ENCODE peak calls at places on chromosomes 12 and 14, in seven cellular contexts. F is neuronal stem cell, Q is IMR-90, N is H1, S is mesenchymal stem cell, M is H9, K is trophoblast cell. G is an unnamed sample.

GRCh38 chr12:54744590-54744989 is 96.4 kb upstream of the DCD start:
- DNase-seq in F (no peak), Q (no peak), N (no peak), S (no peak), M (no peak), K (no peak), G (no peak)

GRCh38 chr12:68521848-68522502 is 88.7 kb upstream of the RAP1B start:
- DNase-seq in F (no peak), Q (no peak), N (no peak), S (no peak), M (no peak), K (no peak), G (no peak)

GRCh38 chr12:71449373-71450070 is 9.9 kb downstream of the LGR5 start:
- DNase-seq in F (no peak), Q (no peak), N (no peak), S (no peak), M (no peak), K (no peak), G (no peak)

GRCh38 chr14:25150934-25151790 is 101.2 kb upstream of the STXBP6 start:
- DNase-seq in F (no peak), Q (peak), N (no peak), S (peak), M (no peak), K (peak), G (peak)

GRCh38 chr14:23071244-23071974 is 14.1 kb upstream of the CDH24 start:
- DNase-seq in F (peak), Q (peak), N (peak), S (peak), M (peak), K (peak), G (peak)

GRCh38 chr12:32024884-32025599 is 65.8 kb downstream of the RESF1 start:
- DNase-seq in F (no peak), Q (no peak), N (no peak), S (no peak), M (no peak), K (no peak), G (no peak)

GRCh38 chr12:32679091-32679909 is at the start of gene DNM1L:
- DNase-seq in F (peak), Q (peak), N (peak), S (peak), M (peak), K (peak), G (peak)

GRCh38 chr14:92755495-92755894 is 7.1 kb upstream of the LGMN start:
- DNase-seq in F (no peak), Q (peak), N (no peak), S (no peak), M (no peak), K (no peak), G (no peak)

GRCh38 chr14:37992489-37992888 is 215.2 kb upstream of the SSTR1 start:
- DNase-seq in F (no peak), Q (no peak), N (no peak), S (no peak), M (no peak), K (no peak), G (no peak)

GRCh38 chr12:46358791-46359666 is 13.5 kb downstream of the SLC38A2 start:
- DNase-seq in F (no peak), Q (no peak), N (no peak), S (no peak), M (no peak), K (no peak), G (peak)

GRCh38 chr12:9083793-9084192 is 31.9 kb downstream of the A2M start:
- DNase-seq in F (no peak), Q (no peak), N (no peak), S (no peak), M (no peak), K (no peak), G (no peak)

GRCh38 chr12:106247731-106248176 is at the start of gene CKAP4:
- DNase-seq in F (peak), Q (peak), N (no peak), S (peak), M (peak), K (peak), G (peak)

GRCh38 chr12:77163068-77163810 is 97.9 kb upstream of the E2F7 start:
- DNase-seq in F (no peak), Q (no peak), N (no peak), S (no peak), M (no peak), K (no peak), G (no peak)

GRCh38 chr12:110373962-110374611 is 29.4 kb downstream of the ANAPC7 start:
- DNase-seq in F (no peak), Q (no peak), N (no peak), S (no peak), M (no peak), K (no peak), G (no peak)

GRCh38 chr12:6372403-6373003 is 2.9 kb downstream of the SCNN1A start:
- DNase-seq in F (no peak), Q (peak), N (no peak), S (peak), M (no peak), K (peak), G (peak)

GRCh38 chr14:99267871-99268775 is 3.9 kb downstream of the BCL11B start:
- DNase-seq in F (no peak), Q (no peak), N (no peak), S (no peak), M (no peak), K (no peak), G (peak)

GRCh38 chr12:5220835-5221234 is 177.2 kb downstream of the KCNA5 start:
- DNase-seq in F (no peak), Q (peak), N (no peak), S (no peak), M (no peak), K (peak), G (peak)

GRCh38 chr12:130859128-130859527 is 12.7 kb upstream of the RAN start:
- DNase-seq in F (no peak), Q (no peak), N (no peak), S (no peak), M (no peak), K (no peak), G (no peak)

GRCh38 chr12:57090924-57091632 is 2.2 kb downstream of the NAB2 start:
- DNase-seq in F (no peak), Q (no peak), N (no peak), S (no peak), M (no peak), K (no peak), G (no peak)

GRCh38 chr12:39620664-39621658 is 1.4 kb upstream of the ABCD2 start:
- DNase-seq in F (no peak), Q (no peak), N (no peak), S (peak), M (no peak), K (no peak), G (peak)

GRCh38 chr14:98906123-98906995 is 365.6 kb downstream of the BCL11B start:
- DNase-seq in F (no peak), Q (no peak), N (no peak), S (no peak), M (no peak), K (no peak), G (peak)

DNA sequence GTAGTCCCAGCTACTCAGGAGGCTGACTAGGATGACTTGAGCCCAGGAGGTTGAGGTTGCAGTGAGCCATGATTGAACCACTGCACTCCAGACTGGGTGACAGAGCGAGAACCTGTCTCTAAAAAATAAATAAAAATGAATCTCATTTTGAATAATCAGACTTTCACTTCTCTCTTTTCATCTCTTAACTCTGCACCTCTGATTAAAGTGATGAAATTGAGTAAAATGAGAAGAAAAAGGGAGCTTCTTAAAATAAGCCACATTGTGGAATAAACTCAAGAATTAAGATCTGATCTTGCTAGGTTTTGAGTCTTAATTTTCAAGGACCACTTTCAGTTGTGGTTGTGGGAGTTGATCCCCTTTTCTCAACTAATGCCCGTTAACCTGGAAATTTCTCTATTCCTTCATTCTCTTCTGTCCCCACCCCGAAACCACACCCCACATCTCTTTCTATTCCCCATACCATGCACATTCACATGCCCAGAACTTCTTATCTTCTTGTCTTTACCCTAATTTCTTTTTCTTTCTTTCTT is 70.9 kb upstream of the ETV6 start:
- DNase-seq in F (no peak), Q (no peak), N (no peak), S (no peak), M (no peak), K (no peak), G (no peak)
- H3K4me2 ChIP-seq in F (no peak), Q (no peak), N (no peak), S (no peak), M (no peak), K (no peak), G (no peak)

DNA sequence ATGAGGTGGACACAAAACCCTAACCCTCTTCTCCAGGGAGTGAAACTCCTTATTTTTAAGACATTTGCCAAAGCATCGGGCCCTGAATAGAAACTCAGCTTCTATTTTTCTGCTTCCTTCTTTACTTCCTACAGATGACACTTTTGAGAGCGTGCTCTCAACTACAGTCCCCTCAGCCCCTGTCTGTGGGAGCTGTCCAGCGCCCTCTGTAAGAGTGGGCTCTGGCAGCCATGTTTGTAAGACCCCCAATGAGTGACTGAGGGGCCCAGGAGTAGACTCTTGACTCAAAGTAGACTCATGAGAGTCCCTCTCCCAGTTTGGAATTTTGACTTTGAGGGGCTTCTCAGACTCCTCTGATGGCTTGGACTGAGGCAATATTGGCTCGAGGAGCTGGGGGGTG is 25.5 kb upstream of the BATF start:
- DNase-seq in F (no peak), Q (no peak), N (no peak), S (no peak), M (no peak), K (no peak), G (no peak)
- H3K4ac ChIP-seq in F (no peak), Q (no peak), N (no peak), S (no peak), M (no peak), K (no peak), G (no peak)

DNA sequence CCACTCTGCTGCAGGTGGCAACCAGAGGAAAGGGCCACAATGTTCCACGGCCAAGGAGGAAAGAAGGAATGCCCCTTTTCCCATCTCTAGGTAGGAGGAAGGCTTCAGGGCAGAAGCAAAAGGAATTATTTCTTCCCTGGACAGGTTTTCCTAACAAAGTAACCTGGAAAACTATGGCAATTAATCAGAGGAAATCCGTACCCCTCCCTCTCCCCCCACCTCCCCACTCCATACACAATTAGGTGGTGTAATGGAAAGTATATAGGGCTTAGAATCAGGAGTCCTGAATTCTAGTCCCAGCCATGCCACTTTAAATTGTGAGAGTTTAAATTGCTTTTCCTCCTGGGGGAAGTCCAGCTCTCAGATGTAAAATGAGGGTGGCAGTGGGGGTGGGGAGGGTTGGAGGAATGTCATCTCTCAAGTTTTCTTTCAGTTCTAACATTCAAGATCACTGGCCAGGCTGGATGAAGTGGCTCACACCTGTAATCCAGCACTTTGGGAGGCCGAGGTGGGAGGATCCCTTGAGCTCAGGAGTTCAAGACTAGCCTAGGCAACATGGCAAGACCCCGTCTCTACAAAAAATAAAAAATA is 1.7 kb downstream of the DHH start:
- DNase-seq in F (no peak), Q (no peak), N (no peak), S (no peak), M (no peak), K (peak), G (no peak)
- H3K9ac ChIP-seq in F (no peak), Q (no peak), N (no peak), S (no peak), M (no peak), K (no peak), G (no peak)

GRCh38 chr14:80602931-80603330 is 338.6 kb downstream of the CEP128 start:
- DNase-seq in F (no peak), Q (no peak), N (no peak), S (no peak), M (no peak), K (no peak), G (no peak)
- H3K4me2 ChIP-seq in F (no peak), Q (no peak), N (no peak), S (no peak), M (no peak), K (no peak), G (no peak)

G was measured in mesendoderm.